ENCODE peak calls at places on chromosomes 12 and 14, in five cellular contexts. U is HCT116, A is K562, X is GM12878, M is breast epithelium. K is an unnamed sample. For H3K27me3, the result is how much of the 10 kb centered on the place peaks cover.

GRCh38 chr12:49365542-49365941 is 1.7 kb upstream of the SPATS2 start:
- DNase-seq in U (no peak), A (peak), X (no peak), M (no peak), K (no peak)

GRCh38 chr12:98532687-98533304 is 17.4 kb downstream of the TMPO start:
- DNase-seq in U (peak), A (peak), X (no peak), M (no peak), K (no peak)

GRCh38 chr12:6489449-6489848 is 3.6 kb downstream of the MRPL51 start:
- DNase-seq in U (no peak), A (no peak), X (no peak), M (no peak), K (no peak)

GRCh38 chr14:88618476-88618875 is 55.6 kb downstream of the ZC3H14 start:
- DNase-seq in U (no peak), A (no peak), X (no peak), M (no peak), K (no peak)

GRCh38 chr12:2691340-2692111 is 103.2 kb upstream of the FKBP4 start:
- DNase-seq in U (peak), A (no peak), X (peak), M (peak), K (peak)

GRCh38 chr12:93256258-93256969 is 121.3 kb upstream of the NUDT4 start:
- DNase-seq in U (no peak), A (no peak), X (no peak), M (no peak), K (no peak)

GRCh38 chr12:43396671-43397070 is 155.3 kb downstream of the ADAMTS20 start:
- DNase-seq in U (no peak), A (no peak), X (no peak), M (no peak), K (no peak)

GRCh38 chr14:74620497-74620921 is 8.5 kb upstream of the LTBP2 start:
- DNase-seq in U (peak), A (peak), X (no peak), M (no peak), K (no peak)

GRCh38 chr12:132003846-132004245 is 54.1 kb downstream of the EP400 start:
- DNase-seq in U (no peak), A (no peak), X (no peak), M (no peak), K (no peak)

GRCh38 chr12:127052491-127053232 is 1214.3 kb upstream of the TMEM132C start:
- DNase-seq in U (peak), A (no peak), X (no peak), M (no peak), K (no peak)

GRCh38 chr12:132695431-132695830 is 8.0 kb downstream of the PXMP2 start:
- DNase-seq in U (no peak), A (no peak), X (no peak), M (no peak), K (no peak)

GRCh38 chr14:73237786-73238261 is 518 bp downstream of the PAPLN start:
- DNase-seq in U (no peak), A (peak), X (no peak), M (no peak), K (peak)

GRCh38 chr14:58777541-58777979 is 139.8 kb downstream of the DACT1 start:
- DNase-seq in U (no peak), A (no peak), X (no peak), M (no peak), K (no peak)

GRCh38 chr14:61706096-61706690 is 10.9 kb downstream of the HIF1A start:
- DNase-seq in U (no peak), A (no peak), X (no peak), M (no peak), K (no peak)

GRCh38 chr12:11863478-11863906 is 207.2 kb upstream of the BCL2L14 start:
- DNase-seq in U (no peak), A (no peak), X (no peak), M (no peak), K (no peak)

GRCh38 chr14:20415723-20416622 is 2.7 kb upstream of the TEP1 start:
- DNase-seq in U (peak), A (peak), X (peak), M (no peak), K (no peak)

GRCh38 chr12:12403264-12404248 is 46.7 kb downstream of the BORCS5 start:
- DNase-seq in U (no peak), A (no peak), X (no peak), M (no peak), K (no peak)

GRCh38 chr12:88325828-88326214 is 183.7 kb downstream of the TMTC3 start:
- DNase-seq in U (no peak), A (no peak), X (no peak), M (no peak), K (no peak)

GRCh38 chr12:46555379-46555778 is 182.8 kb upstream of the SLC38A2 start:
- DNase-seq in U (no peak), A (no peak), X (no peak), M (no peak), K (no peak)

GRCh38 chr14:102584871-102585869 is 7.3 kb upstream of the RCOR1 start:
- DNase-seq in U (no peak), A (peak), X (no peak), M (no peak), K (no peak)

GRCh38 chr14:102080183-102081080 is 6.4 kb downstream of the HSP90AA1 start:
- DNase-seq in U (no peak), A (no peak), X (no peak), M (no peak), K (peak)

GRCh38 chr12:11814362-11814761 is 164.9 kb downstream of the ETV6 start:
- DNase-seq in U (no peak), A (no peak), X (no peak), M (no peak), K (no peak)

GRCh38 chr12:111430418-111431353 is 25.0 kb downstream of the SH2B3 start:
- DNase-seq in U (no peak), A (no peak), X (no peak), M (no peak), K (no peak)

GRCh38 chr12:96237465-96238077 is 43.4 kb downstream of the ELK3 start:
- DNase-seq in U (no peak), A (no peak), X (no peak), M (no peak), K (peak)

GRCh38 chr14:89688520-89688919 is 266.0 kb downstream of the EFCAB11 start:
- DNase-seq in U (no peak), A (no peak), X (no peak), M (no peak), K (no peak)

GRCh38 chr14:103296007-103296406 is 38.0 kb upstream of the EIF5 start:
- DNase-seq in U (no peak), A (no peak), X (no peak), M (no peak), K (no peak)

GRCh38 chr14:42950363-42950762 is 1343.7 kb downstream of the LRFN5 start:
- DNase-seq in U (no peak), A (no peak), X (no peak), M (no peak), K (no peak)

GRCh38 chr12:627863-628805 is 35.1 kb downstream of the NINJ2 start:
- DNase-seq in U (no peak), A (no peak), X (no peak), M (no peak), K (no peak)

GRCh38 chr14:76464856-76465255 is 88.9 kb downstream of the ESRRB start:
- DNase-seq in U (no peak), A (no peak), X (no peak), M (no peak), K (no peak)

GRCh38 chr12:31620311-31620710 is 29.4 kb upstream of the DENND5B start:
- DNase-seq in U (no peak), A (no peak), X (no peak), M (no peak), K (no peak)

GRCh38 chr12:122969657-122970056 is 3.4 kb upstream of the ABCB9 start:
- DNase-seq in U (no peak), A (no peak), X (no peak), M (no peak), K (no peak)

GRCh38 chr14:75401356-75401755 is 26.5 kb upstream of the JDP2 start:
- DNase-seq in U (no peak), A (no peak), X (no peak), M (no peak), K (no peak)

DNA sequence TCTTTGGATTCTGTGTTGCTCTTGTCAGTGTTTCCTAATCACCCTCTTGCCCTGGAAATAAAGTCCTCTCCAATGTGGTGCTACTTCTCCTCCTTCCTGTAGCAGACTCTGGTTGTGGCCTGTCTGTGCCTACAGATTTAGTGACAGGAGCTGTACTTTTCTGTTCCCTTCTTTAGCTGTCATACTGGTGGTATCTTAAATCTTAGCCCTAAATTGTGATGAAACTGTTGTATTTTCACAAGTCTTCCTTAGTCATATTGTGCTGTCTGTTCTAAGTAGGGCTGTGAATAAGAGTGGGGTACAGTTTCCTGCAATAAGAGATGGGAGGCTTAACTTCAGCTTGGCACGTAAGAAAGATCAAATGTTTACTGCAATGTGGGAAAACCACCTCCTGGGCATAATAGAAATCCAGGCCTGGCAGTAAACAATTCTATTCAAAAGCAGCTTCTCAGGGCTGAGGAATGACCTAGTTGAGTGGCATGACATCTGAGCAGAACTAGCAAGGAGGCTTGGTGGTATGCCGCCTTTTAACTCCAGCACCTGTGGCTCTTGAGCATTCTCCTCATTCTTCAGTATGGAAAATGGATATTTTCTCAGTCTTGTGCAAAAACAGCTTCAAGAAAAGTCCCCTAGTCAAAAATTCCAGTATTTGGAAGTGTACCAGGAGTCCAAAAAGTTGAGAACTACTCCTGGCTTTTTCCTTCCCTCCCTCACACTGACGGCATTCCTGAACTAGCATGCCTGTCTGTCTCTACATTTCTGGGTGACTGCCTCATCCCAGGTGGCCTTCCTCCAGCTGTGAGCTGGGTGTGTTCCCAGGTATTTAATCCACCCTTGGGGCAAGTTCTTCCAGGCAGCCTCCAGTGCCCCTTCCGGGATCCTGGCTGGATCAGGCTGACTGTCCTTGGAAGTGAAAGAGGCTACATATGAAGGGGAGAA is 19.5 kb downstream of the ANO6 start:
- DNase-seq in U (peak), A (no peak), X (no peak), M (peak), K (no peak)
- TF ChIP-seq POLR2AphosphoS5 in U (peak), A (no peak), X (no peak), M (peak), K (no peak)

GRCh38 chr14:51395361-51395849 is 155.4 kb downstream of the TMX1 start:
- DNase-seq in U (no peak), A (no peak), X (no peak), M (peak), K (no peak)

GRCh38 chr14:51394391-51394790 is 154.3 kb downstream of the TMX1 start:
- DNase-seq in U (no peak), A (no peak), X (no peak), M (no peak), K (no peak)

GRCh38 chr14:51394804-51395203 is 154.8 kb downstream of the TMX1 start:
- DNase-seq in U (no peak), A (no peak), X (no peak), M (no peak), K (no peak)

GRCh38 chr14:51398898-51399297 is 158.9 kb downstream of the TMX1 start:
- DNase-seq in U (no peak), A (no peak), X (no peak), M (no peak), K (no peak)

DNA sequence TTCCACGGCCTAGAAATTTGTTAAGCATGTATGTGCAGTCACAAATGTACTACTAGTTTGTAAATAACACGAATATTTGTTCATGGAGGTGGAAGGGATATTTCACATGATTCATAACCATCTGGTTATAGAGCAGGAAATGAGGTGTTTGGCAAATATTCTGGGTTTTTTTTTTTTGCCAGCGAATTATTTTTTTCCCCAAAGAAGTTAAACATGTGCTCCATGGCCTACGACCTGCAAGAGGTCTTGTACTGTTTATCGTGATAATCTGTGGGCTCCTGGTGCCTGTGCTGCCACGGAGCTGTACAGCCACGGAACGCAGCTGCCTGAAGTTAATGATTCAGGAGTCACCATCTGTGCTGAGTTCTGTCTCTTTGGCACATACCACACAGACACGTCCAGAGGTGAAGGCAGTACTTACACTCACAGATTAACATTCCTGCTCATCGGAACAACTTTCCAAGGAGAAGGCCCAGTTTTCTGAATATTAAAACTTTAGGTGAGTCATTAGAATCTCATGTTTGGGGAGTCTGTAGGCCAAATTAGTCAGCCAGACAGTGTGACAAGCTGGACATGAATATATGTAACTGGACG is 156.3 kb downstream of the TMX1 start:
- DNase-seq in U (no peak), A (no peak), X (no peak), M (no peak), K (no peak)
- H3K4me3 ChIP-seq in U (no peak), A (no peak), X (no peak), M (no peak), K (no peak)

GRCh38 chr14:106508216-106508615 is 981.8 kb downstream of the TMEM121 start:
- DNase-seq in U (no peak), A (no peak), X (no peak), M (no peak), K (no peak)
- H3K27me3 ChIP-seq in U (under half), A (under half), X (under half), M (under half), K (under half)

DNA sequence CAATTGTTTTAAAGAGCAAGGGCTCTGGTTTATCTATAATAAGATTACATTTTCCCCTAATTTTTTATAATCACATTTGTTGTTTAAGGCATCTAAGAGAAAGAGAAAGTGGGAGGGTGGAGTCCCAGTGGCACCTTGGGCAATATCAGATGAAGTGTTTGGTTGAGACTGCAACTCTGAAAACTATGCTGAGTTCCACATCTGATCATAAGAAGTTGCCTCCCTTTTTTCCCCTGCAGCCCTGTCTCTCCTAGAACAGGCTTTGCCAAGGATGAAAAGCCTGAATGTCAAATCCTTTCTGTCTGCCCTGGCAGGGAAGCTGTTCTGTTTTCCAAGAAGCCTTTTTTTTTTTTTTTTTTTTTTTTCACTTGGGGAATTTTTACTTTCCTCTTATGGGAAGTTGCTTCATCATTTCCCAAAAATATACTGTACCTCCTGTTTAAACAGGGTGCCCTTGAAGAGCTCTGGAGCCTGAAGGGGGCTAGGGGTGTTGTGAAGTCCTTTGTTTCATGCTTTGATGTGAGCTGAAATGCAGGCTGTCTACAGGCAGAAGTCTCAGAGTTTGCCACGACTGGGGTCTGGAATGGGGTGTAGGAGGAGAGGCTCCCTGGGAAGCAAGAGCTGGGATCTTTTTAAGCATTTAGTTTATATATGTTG is 71.3 kb downstream of the SUSD6 start:
- DNase-seq in U (no peak), A (no peak), X (no peak), M (no peak), K (no peak)
- TF ChIP-seq POLR2AphosphoS5 in U (no peak), A (no peak), X (no peak), M (no peak), K (no peak)

GRCh38 chr14:100730530-100730929 is 3.8 kb downstream of the DLK1 start:
- DNase-seq in U (no peak), A (no peak), X (no peak), M (no peak), K (peak)

GRCh38 chr14:100726812-100727564 is at the start of gene DLK1:
- DNase-seq in U (no peak), A (no peak), X (no peak), M (no peak), K (no peak)

GRCh38 chr14:100729982-100730381 is 3.3 kb downstream of the DLK1 start:
- DNase-seq in U (no peak), A (no peak), X (no peak), M (no peak), K (peak)

GRCh38 chr14:100727565-100728240 is 1.0 kb downstream of the DLK1 start:
- DNase-seq in U (no peak), A (no peak), X (no peak), M (no peak), K (no peak)

DNA sequence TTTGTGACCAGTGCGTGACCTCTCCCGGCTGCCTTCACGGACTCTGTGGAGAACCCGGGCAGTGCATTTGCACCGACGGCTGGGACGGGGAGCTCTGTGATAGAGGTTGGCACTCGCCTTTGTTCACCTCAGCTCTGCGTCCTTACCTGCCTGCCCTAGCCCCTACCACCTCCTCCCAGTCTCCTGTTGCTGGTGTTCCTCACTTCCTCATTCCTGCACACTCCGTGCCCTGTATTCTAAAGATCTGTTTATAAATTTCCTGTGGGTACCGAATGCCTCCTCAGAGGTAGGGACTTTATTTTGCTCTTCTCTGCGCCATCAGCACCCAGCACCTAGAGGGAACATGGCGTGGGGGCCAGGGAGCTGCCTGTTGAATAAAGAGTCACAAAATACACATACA is 2.3 kb downstream of the DLK1 start:
- DNase-seq in U (no peak), A (no peak), X (no peak), M (no peak), K (no peak)
- H3K4me3 ChIP-seq in U (no peak), A (no peak), X (no peak), M (no peak), K (no peak)

DNA sequence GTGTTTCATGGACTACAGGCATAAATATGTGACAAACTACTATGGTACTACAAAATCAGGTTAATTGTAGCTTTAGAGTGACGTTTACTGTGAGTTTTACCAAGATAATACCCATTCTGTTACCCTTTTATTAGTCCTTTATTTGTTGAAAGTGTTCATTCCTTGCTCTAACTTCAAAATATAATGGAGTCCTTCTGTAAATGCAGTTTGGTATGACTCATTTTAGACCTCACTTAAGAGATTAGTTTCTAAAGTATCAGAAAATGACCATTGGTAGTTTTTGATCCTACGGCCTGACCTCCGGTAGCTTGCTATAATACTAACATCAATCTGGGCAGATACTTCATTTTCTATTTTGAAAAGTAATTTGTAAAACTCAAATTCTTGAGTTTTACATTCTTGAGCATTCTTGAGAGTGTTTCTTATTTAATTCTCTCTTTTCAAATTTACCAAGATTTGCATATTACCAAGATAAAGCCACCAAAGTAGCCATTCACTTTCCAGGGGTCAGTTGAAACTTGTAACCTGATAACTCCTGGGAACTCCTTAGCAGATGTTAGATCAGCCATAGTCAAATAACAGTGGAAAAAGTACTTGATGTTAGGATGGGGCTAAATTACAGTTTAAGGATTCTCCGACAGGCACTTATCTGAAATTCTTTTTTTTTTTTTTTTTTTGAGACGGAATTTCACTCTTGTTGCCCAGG is 4.2 kb downstream of the HSPA2 start:
- DNase-seq in U (no peak), A (no peak), X (no peak), M (no peak), K (no peak)
- H3K27me3 ChIP-seq in U (under half), A (under half), X (under half), M (under half), K (half or more)

GRCh38 chr12:76535170-76535569 is 24.4 kb downstream of the OSBPL8 start:
- DNase-seq in U (no peak), A (no peak), X (no peak), M (no peak), K (no peak)

GRCh38 chr12:76533331-76533730 is 26.2 kb downstream of the OSBPL8 start:
- DNase-seq in U (no peak), A (no peak), X (no peak), M (no peak), K (no peak)

GRCh38 chr12:76539727-76540126 is 19.8 kb downstream of the OSBPL8 start:
- DNase-seq in U (no peak), A (peak), X (no peak), M (no peak), K (no peak)

GRCh38 chr12:76536546-76536945 is 23.0 kb downstream of the OSBPL8 start:
- DNase-seq in U (no peak), A (no peak), X (no peak), M (no peak), K (no peak)

GRCh38 chr12:76537923-76538322 is 21.6 kb downstream of the OSBPL8 start:
- DNase-seq in U (no peak), A (no peak), X (no peak), M (no peak), K (no peak)
- TF ChIP-seq POLR2AphosphoS5 in U (no peak), A (no peak), X (no peak), M (no peak), K (no peak)